ENCODE peak calls at places on chromosomes 2 and 18, in six cellular contexts. One of them, this sample, is unnamed.
A peak's percentile ranks its signal among the peaks of the same experiment; 100 is the strongest.

GRCh38 chr18:32271649-32272324 is 81.9 kb downstream of the MEP1B start:
- DNase-seq in globus pallidus: peak; percentile 31
- DNase-seq in A549: peak; percentile 40
- DNase-seq in BE2C: peak; percentile 14
- DNase-seq in A673: peak; percentile 67
- DNase-seq in sigmoid colon: no peak
- DNase-seq in this sample: peak; percentile 49

GRCh38 chr2:188701836-188702235 is 272.3 kb upstream of the COL3A1 start:
- DNase-seq in A673: peak; percentile 82
- DNase-seq in globus pallidus: no peak
- DNase-seq in A549: no peak
- DNase-seq in BE2C: no peak
- DNase-seq in sigmoid colon: no peak
- DNase-seq in this sample: peak; percentile 84

GRCh38 chr18:67433971-67434370 is 82.5 kb downstream of the DSEL start:
- DNase-seq in A549: no peak
- DNase-seq in A673: no peak
- DNase-seq in sigmoid colon: no peak
- DNase-seq in BE2C: no peak
- DNase-seq in globus pallidus: no peak
- DNase-seq in this sample: peak; percentile 4

GRCh38 chr2:54572262-54572635 is 116.1 kb downstream of the SPTBN1 start:
- DNase-seq in sigmoid colon: no peak
- DNase-seq in globus pallidus: no peak
- DNase-seq in A549: peak; percentile 79
- DNase-seq in A673: no peak
- DNase-seq in BE2C: no peak
- DNase-seq in this sample: peak; percentile 95

GRCh38 chr2:218270721-218271486 is 585 bp downstream of the PNKD start:
- DNase-seq in BE2C: no peak
- DNase-seq in A549: no peak
- DNase-seq in sigmoid colon: no peak
- DNase-seq in globus pallidus: no peak
- DNase-seq in A673: peak; percentile 41
- DNase-seq in this sample: no peak

GRCh38 chr18:3585656-3586509 is 135.9 kb downstream of the TGIF1 start:
- DNase-seq in A549: peak; percentile 64
- DNase-seq in BE2C: peak; percentile 78
- DNase-seq in sigmoid colon: peak; percentile 87
- DNase-seq in globus pallidus: peak; percentile 76
- DNase-seq in A673: peak; percentile 91
- DNase-seq in this sample: peak; percentile 80

GRCh38 chr18:711330-711692 is 1.1 kb downstream of the ENOSF1 start:
- DNase-seq in BE2C: no peak
- DNase-seq in sigmoid colon: no peak
- DNase-seq in A549: no peak
- DNase-seq in globus pallidus: no peak
- DNase-seq in A673: peak; percentile 29
- DNase-seq in this sample: no peak

GRCh38 chr2:215698566-215698965 is 262.7 kb upstream of the FN1 start:
- DNase-seq in A549: no peak
- DNase-seq in BE2C: no peak
- DNase-seq in sigmoid colon: no peak
- DNase-seq in A673: no peak
- DNase-seq in globus pallidus: no peak
- DNase-seq in this sample: peak; percentile 97

GRCh38 chr2:96927420-96928171 is 57.7 kb upstream of the SEMA4C start:
- DNase-seq in sigmoid colon: peak; percentile 96
- DNase-seq in globus pallidus: peak; percentile 81
- DNase-seq in BE2C: no peak
- DNase-seq in A549: no peak
- DNase-seq in A673: peak; percentile 69
- DNase-seq in this sample: no peak

GRCh38 chr2:192159215-192159614 is 35.5 kb downstream of the TMEFF2 start:
- DNase-seq in globus pallidus: no peak
- DNase-seq in A549: no peak
- DNase-seq in A673: peak; percentile 30
- DNase-seq in sigmoid colon: no peak
- DNase-seq in BE2C: no peak
- DNase-seq in this sample: no peak

GRCh38 chr2:65554765-65555561 is 122.6 kb upstream of the SPRED2 start:
- DNase-seq in A673: no peak
- DNase-seq in A549: no peak
- DNase-seq in BE2C: no peak
- DNase-seq in globus pallidus: no peak
- DNase-seq in sigmoid colon: no peak
- DNase-seq in this sample: no peak

GRCh38 chr2:170929686-170930050 is 615 bp downstream of the GORASP2 start:
- DNase-seq in sigmoid colon: peak; percentile 71
- DNase-seq in globus pallidus: peak; percentile 14
- DNase-seq in BE2C: peak; percentile 33
- DNase-seq in A673: peak; percentile 38
- DNase-seq in A549: peak; percentile 52
- DNase-seq in this sample: peak; percentile 38

GRCh38 chr2:32963941-32964340 is 17.2 kb downstream of the LTBP1 start:
- DNase-seq in A549: no peak
- DNase-seq in BE2C: no peak
- DNase-seq in A673: no peak
- DNase-seq in sigmoid colon: no peak
- DNase-seq in globus pallidus: no peak
- DNase-seq in this sample: peak; percentile 38

GRCh38 chr2:234033174-234033573 is 17.3 kb upstream of the SPP2 start:
- DNase-seq in globus pallidus: no peak
- DNase-seq in sigmoid colon: no peak
- DNase-seq in A673: peak; percentile 46
- DNase-seq in A549: no peak
- DNase-seq in BE2C: no peak
- DNase-seq in this sample: peak; percentile 10

GRCh38 chr2:101844055-101844635 is 146.6 kb downstream of the MAP4K4 start:
- DNase-seq in globus pallidus: no peak
- DNase-seq in sigmoid colon: no peak
- DNase-seq in BE2C: no peak
- DNase-seq in A673: no peak
- DNase-seq in A549: no peak
- DNase-seq in this sample: peak; percentile 85

GRCh38 chr2:10486601-10487079 is 38.5 kb upstream of the ODC1 start:
- DNase-seq in sigmoid colon: peak; percentile 37
- DNase-seq in A673: peak; percentile 24
- DNase-seq in globus pallidus: no peak
- DNase-seq in BE2C: peak; percentile 32
- DNase-seq in A549: no peak
- DNase-seq in this sample: no peak

GRCh38 chr2:31234690-31235503 is 945 bp downstream of the EHD3 start:
- DNase-seq in A673: no peak
- DNase-seq in BE2C: no peak
- DNase-seq in globus pallidus: no peak
- DNase-seq in A549: no peak
- DNase-seq in sigmoid colon: no peak
- DNase-seq in this sample: no peak

GRCh38 chr2:54483426-54483825 is 27.3 kb downstream of the SPTBN1 start:
- DNase-seq in sigmoid colon: no peak
- DNase-seq in A673: no peak
- DNase-seq in A549: peak; percentile 29
- DNase-seq in BE2C: no peak
- DNase-seq in globus pallidus: no peak
- DNase-seq in this sample: peak; percentile 58

GRCh38 chr2:10494351-10495066 is 46.4 kb upstream of the ODC1 start:
- DNase-seq in globus pallidus: no peak
- DNase-seq in sigmoid colon: no peak
- DNase-seq in A673: no peak
- DNase-seq in A549: no peak
- DNase-seq in BE2C: no peak
- DNase-seq in this sample: no peak

GRCh38 chr18:23718243-23718720 is 29.0 kb downstream of the LAMA3 start:
- DNase-seq in globus pallidus: no peak
- DNase-seq in A549: no peak
- DNase-seq in sigmoid colon: no peak
- DNase-seq in A673: no peak
- DNase-seq in BE2C: no peak
- DNase-seq in this sample: peak; percentile 94

GRCh38 chr18:70998490-70998889 is 709.6 kb downstream of the SOCS6 start:
- DNase-seq in A673: peak; percentile 33
- DNase-seq in BE2C: no peak
- DNase-seq in globus pallidus: no peak
- DNase-seq in sigmoid colon: no peak
- DNase-seq in A549: no peak
- DNase-seq in this sample: peak; percentile 15

GRCh38 chr2:54572636-54573531 is 116.8 kb downstream of the SPTBN1 start:
- DNase-seq in A549: no peak
- DNase-seq in A673: no peak
- DNase-seq in sigmoid colon: no peak
- DNase-seq in BE2C: no peak
- DNase-seq in globus pallidus: no peak
- DNase-seq in this sample: peak; percentile 81

GRCh38 chr2:119483896-119484718 is 40.2 kb downstream of the SCTR start:
- DNase-seq in BE2C: no peak
- DNase-seq in globus pallidus: no peak
- DNase-seq in A549: no peak
- DNase-seq in A673: no peak
- DNase-seq in sigmoid colon: no peak
- DNase-seq in this sample: no peak

GRCh38 chr2:9975805-9976447 is 24.4 kb downstream of the GRHL1 start:
- DNase-seq in A549: peak; percentile 98
- DNase-seq in sigmoid colon: no peak
- DNase-seq in globus pallidus: no peak
- DNase-seq in A673: peak; percentile 73
- DNase-seq in BE2C: no peak
- DNase-seq in this sample: peak; percentile 98

GRCh38 chr2:174014699-174015070 is 49.5 kb upstream of the SP3 start:
- DNase-seq in globus pallidus: no peak
- DNase-seq in BE2C: peak; percentile 65
- DNase-seq in A673: no peak
- DNase-seq in A549: no peak
- DNase-seq in sigmoid colon: peak; percentile 40
- DNase-seq in this sample: no peak

GRCh38 chr2:66489433-66489832 is 54.5 kb downstream of the MEIS1 start:
- DNase-seq in A549: no peak
- DNase-seq in globus pallidus: no peak
- DNase-seq in BE2C: no peak
- DNase-seq in sigmoid colon: no peak
- DNase-seq in A673: no peak
- DNase-seq in this sample: no peak

GRCh38 chr18:13291299-13291698 is 72.7 kb downstream of the LDLRAD4 start:
- DNase-seq in sigmoid colon: no peak
- DNase-seq in BE2C: no peak
- DNase-seq in A673: no peak
- DNase-seq in A549: no peak
- DNase-seq in globus pallidus: no peak
- DNase-seq in this sample: no peak